ENCODE peak calls at places on chromosomes 3 and 15, in four cellular contexts. O is HT1080, J is germinal center, Y is memory B cell. P is an unnamed sample.

GRCh38 chr15:80572337-80572736 is 122.8 kb upstream of the ABHD17C start:
- DNase-seq in O (no peak), J (no peak), Y (no peak), P (no peak)

GRCh38 chr15:101242999-101243336 is 8.9 kb downstream of the CHSY1 start:
- DNase-seq in O (no peak), J (no peak), Y (no peak), P (no peak)

GRCh38 chr3:8837172-8837571 is 67.8 kb upstream of the OXTR start:
- DNase-seq in O (peak), J (no peak), Y (no peak), P (no peak)

GRCh38 chr15:63042879-63043340 is 363 bp downstream of the TPM1 start:
- DNase-seq in O (no peak), J (peak), Y (no peak), P (peak)

GRCh38 chr3:22284559-22284958 is 533.5 kb upstream of the ZNF385D start:
- DNase-seq in O (peak), J (no peak), Y (no peak), P (no peak)

GRCh38 chr3:71156062-71156665 is 427.4 kb downstream of the FOXP1 start:
- DNase-seq in O (no peak), J (no peak), Y (no peak), P (no peak)

GRCh38 chr15:71230303-71230702 is 115.0 kb downstream of the THSD4 start:
- DNase-seq in O (no peak), J (no peak), Y (no peak), P (no peak)

GRCh38 chr3:106628407-106628806 is 748.8 kb upstream of the CCDC54 start:
- DNase-seq in O (peak), J (no peak), Y (no peak), P (no peak)

GRCh38 chr3:196990654-196991053 is 22.0 kb upstream of the PIGZ start:
- DNase-seq in O (no peak), J (no peak), Y (no peak), P (no peak)

GRCh38 chr3:170728181-170728580 is 141.8 kb downstream of the RPL22L1 start:
- DNase-seq in O (no peak), J (no peak), Y (no peak), P (no peak)

GRCh38 chr3:71211083-71211482 is 372.4 kb downstream of the FOXP1 start:
- DNase-seq in O (no peak), J (no peak), Y (no peak), P (no peak)

GRCh38 chr3:30671527-30672286 is 65.3 kb downstream of the TGFBR2 start:
- DNase-seq in O (no peak), J (no peak), Y (no peak), P (no peak)

GRCh38 chr3:129892857-129893615 is 475 bp downstream of the TMCC1 start:
- DNase-seq in O (peak), J (peak), Y (peak), P (peak)

GRCh38 chr3:128486692-128487537 is 6.1 kb downstream of the GATA2 start:
- DNase-seq in O (no peak), J (no peak), Y (no peak), P (no peak)

GRCh38 chr3:100158877-100159563 is 44.7 kb upstream of the FILIP1L start:
- DNase-seq in O (no peak), J (no peak), Y (no peak), P (no peak)

GRCh38 chr3:30626443-30627181 is 20.2 kb downstream of the TGFBR2 start:
- DNase-seq in O (peak), J (no peak), Y (no peak), P (no peak)

GRCh38 chr3:14812196-14812785 is 6.5 kb upstream of the FGD5 start:
- DNase-seq in O (no peak), J (no peak), Y (no peak), P (no peak)

GRCh38 chr3:72446406-72447058 is 401.7 kb downstream of the SHQ1 start:
- DNase-seq in O (peak), J (no peak), Y (peak), P (no peak)

GRCh38 chr3:175065492-175065891 is 206.4 kb downstream of the NAALADL2 start:
- DNase-seq in O (no peak), J (no peak), Y (no peak), P (no peak)

GRCh38 chr3:31157893-31158620 is 263.6 kb upstream of the GADL1 start:
- DNase-seq in O (no peak), J (no peak), Y (no peak), P (no peak)

GRCh38 chr15:74489518-74490338 is 28.8 kb upstream of the UBL7 start:
- DNase-seq in O (peak), J (peak), Y (peak), P (peak)

GRCh38 chr15:70264014-70264492 is 166.3 kb upstream of the TLE3 start:
- DNase-seq in O (no peak), J (peak), Y (peak), P (no peak)

GRCh38 chr3:197302696-197303341 is 4.4 kb upstream of the DLG1 start:
- DNase-seq in O (peak), J (no peak), Y (no peak), P (no peak)

GRCh38 chr3:124768812-124769211 is 38.6 kb downstream of the UMPS start:
- DNase-seq in O (peak), J (no peak), Y (no peak), P (peak)

GRCh38 chr3:58656631-58657030 is 9.9 kb downstream of the FAM3D start:
- DNase-seq in O (no peak), J (no peak), Y (no peak), P (no peak)

GRCh38 chr15:68819451-68820204 is 1.1 kb downstream of the ANP32A start:
- DNase-seq in O (peak), J (peak), Y (no peak), P (peak)

GRCh38 chr15:90101130-90101968 is 919 bp downstream of the IDH2 start:
- DNase-seq in O (no peak), J (peak), Y (no peak), P (peak)

GRCh38 chr3:113697192-113698090 is 999 bp upstream of the USF3 start:
- DNase-seq in O (no peak), J (peak), Y (no peak), P (peak)

GRCh38 chr3:127800508-127800907 is 21.8 kb downstream of the MGLL start:
- DNase-seq in O (peak), J (no peak), Y (no peak), P (peak)

GRCh38 chr15:38438031-38438986 is 15.6 kb upstream of the FAM98B start:
- DNase-seq in O (no peak), J (no peak), Y (no peak), P (no peak)

GRCh38 chr3:141071681-141072260 is 20.6 kb downstream of the SPSB4 start:
- DNase-seq in O (no peak), J (no peak), Y (no peak), P (no peak)

GRCh38 chr3:177521305-177521704 is 324.0 kb upstream of the TBL1XR1 start:
- DNase-seq in O (no peak), J (no peak), Y (no peak), P (no peak)

GRCh38 chr3:57007513-57008415 is 52.7 kb upstream of the SPATA12 start:
- DNase-seq in O (peak), J (no peak), Y (no peak), P (no peak)

GRCh38 chr3:60393946-60394345 is 857.3 kb downstream of the FHIT start:
- DNase-seq in O (no peak), J (no peak), Y (no peak), P (no peak)

GRCh38 chr15:39555885-39556284 is 25.0 kb upstream of the THBS1 start:
- DNase-seq in O (no peak), J (no peak), Y (no peak), P (no peak)

GRCh38 chr3:40872562-40872961 is 326.7 kb upstream of the CTNNB1 start:
- DNase-seq in O (no peak), J (no peak), Y (no peak), P (no peak)

GRCh38 chr3:64306745-64307144 is 81.5 kb upstream of the PRICKLE2 start:
- DNase-seq in O (no peak), J (no peak), Y (no peak), P (no peak)

P was measured in GM13976.